ENCODE peak calls at places on chromosomes 2 and 18, in six cellular contexts. B, Z, M, F, P and L are unnamed samples.

GRCh38 chr2:174336403-174337336 is 1.9 kb downstream of the SP9 start:
- DNase-seq in B (peak; percentile 38), F (no peak), P (peak; percentile 72), Z (peak; percentile 64), M (no peak), L (no peak)

GRCh38 chr2:72942293-72942692 is 25.0 kb downstream of the EMX1 start:
- DNase-seq in M (no peak), B (no peak), Z (no peak), F (no peak), P (peak; percentile 59), L (no peak)

GRCh38 chr2:236964291-236964690 is 121.4 kb upstream of the COPS8 start:
- DNase-seq in B (no peak), P (no peak), Z (no peak), F (no peak), M (no peak), L (no peak)

GRCh38 chr18:75009296-75009695 is 199.6 kb downstream of the PTGR3 start:
- DNase-seq in Z (no peak), M (no peak), F (no peak), P (no peak), B (no peak), L (no peak)

GRCh38 chr2:15729001-15729400 is 137.3 kb downstream of the DDX1 start:
- DNase-seq in F (no peak), P (no peak), M (no peak), B (no peak), Z (no peak), L (no peak)

GRCh38 chr2:138037090-138037489 is 72.8 kb downstream of the HNMT start:
- DNase-seq in P (no peak), B (no peak), Z (no peak), M (no peak), F (no peak), L (no peak)

GRCh38 chr2:18119883-18120282 is 241.4 kb downstream of the KCNS3 start:
- DNase-seq in M (peak; percentile 37), B (peak; percentile 56), Z (no peak), F (no peak), P (no peak), L (peak; percentile 23)

GRCh38 chr2:5673148-5673860 is 18.9 kb upstream of the SOX11 start:
- DNase-seq in P (peak; percentile 64), B (no peak), M (no peak), F (no peak), Z (no peak), L (no peak)

GRCh38 chr2:9366041-9366440 is 57.3 kb downstream of the ITGB1BP1 start:
- DNase-seq in F (no peak), M (no peak), Z (no peak), P (no peak), B (no peak), L (no peak)

GRCh38 chr2:65576861-65577601 is 144.6 kb upstream of the SPRED2 start:
- DNase-seq in B (no peak), F (no peak), M (peak; percentile 85), P (no peak), Z (no peak), L (peak; percentile 83)

GRCh38 chr2:16066261-16067036 is 126.1 kb downstream of the MYCN start:
- DNase-seq in B (no peak), F (no peak), Z (no peak), M (no peak), P (no peak), L (no peak)

DNA sequence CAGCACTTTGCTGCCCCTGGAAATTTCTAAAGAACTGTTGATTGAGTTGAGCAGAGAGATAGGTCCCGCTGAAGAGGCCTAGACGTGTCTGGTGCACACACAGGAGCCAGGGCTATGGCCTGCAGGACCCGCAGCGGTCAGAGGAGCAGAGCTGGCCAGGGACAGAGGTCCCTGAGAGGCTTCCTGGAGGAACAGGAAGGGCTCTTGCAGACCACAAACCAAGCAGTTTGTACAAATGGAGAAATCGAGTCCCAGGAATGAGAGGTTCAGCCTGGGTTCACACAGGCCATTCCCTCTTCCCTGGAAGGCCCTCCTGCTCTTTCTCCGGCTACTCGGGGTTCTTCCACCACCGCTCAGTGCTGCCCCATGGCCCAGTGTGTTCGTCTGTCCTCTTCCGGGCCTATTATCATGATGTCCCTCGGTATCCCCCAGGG is 1.2 kb upstream of the BIN1 start:
- DNase-seq in Z (no peak), F (peak; percentile 37), B (peak; percentile 2), M (no peak), P (peak; percentile 78), L (no peak)
- H3K4me3 ChIP-seq in Z (no peak overlapping the region), F (no peak overlapping the region), B (no peak overlapping the region), M (no peak overlapping the region), P (peak overlapping the region; percentile 70), L (peak overlapping the region; percentile 77)

GRCh38 chr2:55154525-55155030 is 77.5 kb downstream of the CLHC1 start:
- DNase-seq in P (no peak), F (no peak), M (no peak), Z (no peak), B (no peak), L (no peak)
- H3K27ac ChIP-seq in P (no peak overlapping the region), F (peak overlapping the region; percentile 86), M (no peak overlapping the region), Z (peak overlapping the region; percentile 72), B (no peak overlapping the region), L (peak overlapping the region; percentile 42)

GRCh38 chr2:11647834-11648600 is 22.0 kb downstream of the NTSR2 start:
- DNase-seq in B (no peak), P (no peak), Z (no peak), F (no peak), M (peak; percentile 30), L (no peak)
- TF ChIP-seq CTCF in B (no peak), P (no peak), Z (no peak), F (no peak), M (peak; percentile 58), L (peak; percentile 47)

DNA sequence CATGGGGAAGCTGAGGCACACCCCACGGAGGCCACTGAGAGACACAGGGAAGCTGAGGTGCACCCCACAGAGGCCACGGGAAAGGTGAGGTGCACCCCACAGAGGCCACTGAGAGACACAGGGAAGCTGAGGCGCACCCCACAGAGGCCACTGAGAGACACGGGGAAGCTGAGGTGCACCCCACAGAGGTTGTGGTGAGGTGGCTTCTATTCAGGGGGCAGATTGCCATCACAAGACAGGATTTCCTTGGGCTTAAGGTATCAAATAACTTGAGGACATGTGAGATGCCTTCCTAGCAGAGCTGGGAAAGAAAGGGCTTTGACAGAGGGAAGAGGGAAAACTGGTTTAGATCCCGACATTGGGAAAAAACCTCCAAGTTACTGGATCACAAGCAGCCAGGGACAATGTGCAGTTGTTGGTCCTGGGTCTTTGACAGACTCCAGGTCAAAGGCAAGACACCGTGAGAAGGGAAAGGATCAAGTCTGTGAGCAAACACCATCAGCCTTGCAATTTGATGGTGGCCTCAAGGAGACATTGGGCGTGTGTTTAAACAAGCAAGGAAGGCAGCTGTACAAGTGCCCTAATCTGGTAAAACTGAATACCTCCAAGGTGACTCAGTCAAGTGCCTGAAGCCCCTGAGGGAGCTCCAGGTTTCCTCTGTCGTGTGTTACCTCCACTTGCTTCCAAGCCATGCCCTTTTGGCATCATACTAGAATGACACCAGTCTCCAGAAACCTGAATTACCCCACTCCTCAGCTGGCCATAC is 133.2 kb upstream of the EPAS1 start:
- DNase-seq in M (no peak), P (no peak), F (no peak), B (no peak), Z (peak; percentile 43), L (no peak)
- H3K4me3 ChIP-seq in M (no peak overlapping the region), P (no peak overlapping the region), F (no peak overlapping the region), B (no peak overlapping the region), Z (no peak overlapping the region), L (no peak overlapping the region)

GRCh38 chr2:171150694-171151285 is 9.9 kb downstream of the TLK1 start:
- DNase-seq in P (no peak), Z (no peak), F (no peak), B (no peak), M (no peak), L (no peak)
- H3K27ac ChIP-seq in P (no peak overlapping the region), Z (no peak overlapping the region), F (no peak overlapping the region), B (no peak overlapping the region), M (no peak overlapping the region), L (no peak overlapping the region)

GRCh38 chr18:50313873-50314460 is 26.5 kb upstream of the CXXC1 start:
- DNase-seq in Z (no peak), P (no peak), B (no peak), M (no peak), F (no peak), L (no peak)
- TF ChIP-seq CTCF in Z (no peak), P (no peak), B (no peak), M (no peak), F (no peak), L (no peak)

GRCh38 chr2:61670591-61671503 is 132.7 kb upstream of the XPO1 start:
- DNase-seq in F (no peak), Z (peak; percentile 49), P (no peak), B (peak; percentile 77), M (peak; percentile 39), L (no peak)
- H3K4me3 ChIP-seq in F (peak overlapping the region; percentile 26), Z (no peak overlapping the region), P (peak overlapping the region; percentile 54), B (no peak overlapping the region), M (peak overlapping the region; percentile 3), L (peak overlapping the region; percentile 38)

DNA sequence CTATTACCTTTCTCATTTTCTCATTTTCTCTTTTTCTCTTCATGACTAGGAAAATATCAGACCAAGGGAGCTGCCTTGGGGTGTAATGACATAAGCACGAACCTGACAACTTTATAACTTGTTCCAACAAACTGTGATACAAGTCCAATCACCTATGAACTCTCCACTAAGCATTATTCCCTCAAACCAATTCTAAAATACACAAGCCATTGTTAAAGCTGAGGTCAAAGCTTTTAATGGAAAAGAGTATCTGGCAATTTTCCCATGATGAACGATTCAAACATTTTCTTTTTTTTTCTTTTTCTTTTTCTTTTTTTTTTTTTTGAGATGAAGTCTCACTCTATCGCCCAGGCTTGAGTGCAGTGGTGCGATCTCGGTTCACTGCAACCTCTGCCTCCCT is 48.4 kb upstream of the NARS1 start:
- DNase-seq in F (no peak), B (no peak), P (no peak), M (no peak), Z (no peak), L (no peak)
- H3K27ac ChIP-seq in F (no peak overlapping the region), B (no peak overlapping the region), P (no peak overlapping the region), M (no peak overlapping the region), Z (no peak overlapping the region), L (no peak overlapping the region)

DNA sequence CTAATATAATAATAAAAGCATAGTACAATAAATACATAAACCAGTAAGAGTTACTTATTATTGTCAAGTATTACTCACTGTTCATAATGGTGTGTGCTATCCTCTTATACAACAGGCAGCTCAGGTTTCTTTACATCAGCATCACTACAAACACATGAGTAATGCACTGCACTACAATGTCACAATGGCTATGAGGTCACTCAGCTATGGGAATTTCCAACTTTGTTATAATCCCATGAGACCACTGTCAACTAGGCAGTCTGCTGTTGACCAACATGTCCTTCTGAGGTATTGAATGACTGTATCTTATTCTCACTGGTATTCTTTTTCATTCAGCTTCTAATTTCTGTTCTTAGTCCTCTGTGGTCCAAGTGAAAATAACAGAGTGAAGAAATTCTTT is 250.4 kb upstream of the DSEL start:
- DNase-seq in B (no peak), F (no peak), Z (no peak), M (peak; percentile 95), P (no peak), L (peak; percentile 78)
- TF ChIP-seq CTCF in B (no peak), F (no peak), Z (no peak), M (no peak), P (no peak), L (no peak)

GRCh38 chr2:40101076-40101688 is 322.1 kb upstream of the THUMPD2 start:
- DNase-seq in F (no peak), Z (no peak), P (no peak), B (no peak), M (peak; percentile 77), L (peak; percentile 74)
- H3K4me3 ChIP-seq in F (no peak overlapping the region), Z (no peak overlapping the region), P (no peak overlapping the region), B (no peak overlapping the region), M (no peak overlapping the region), L (no peak overlapping the region)